ENCODE peak calls at places on chromosomes 3 and 15, in seven cellular contexts. T is aorta, O is dorsolateral prefrontal cortex, Y is fibroblast of lung, U is choroid plexus epithelial cell, B is upper lobe of right lung, X is GM12865. E is an unnamed sample.

GRCh38 chr3:16793321-16793720 is 91.4 kb upstream of the PLCL2 start:
- DNase-seq in Y (no peak), X (no peak), B (no peak), T (no peak), U (no peak), O (no peak), E (no peak)

GRCh38 chr3:74295479-74295878 is 319.0 kb downstream of the CNTN3 start:
- DNase-seq in X (no peak), U (no peak), Y (no peak), O (no peak), B (no peak), T (no peak), E (no peak)

GRCh38 chr3:9226326-9226725 is 23.1 kb downstream of the SRGAP3 start:
- DNase-seq in T (no peak), O (no peak), B (no peak), X (no peak), U (peak), Y (peak), E (peak)

GRCh38 chr3:88141458-88142083 is 8.2 kb upstream of the C3orf38 start:
- DNase-seq in X (no peak), Y (peak), U (peak), B (no peak), O (no peak), T (no peak), E (peak)

GRCh38 chr3:42229942-42230688 is 35.9 kb downstream of the CCK start:
- DNase-seq in B (no peak), U (peak), X (peak), T (no peak), Y (peak), O (no peak), E (no peak)

GRCh38 chr15:93073465-93073952 is 15.5 kb downstream of the RGMA start:
- DNase-seq in U (no peak), Y (no peak), T (no peak), X (no peak), B (peak), O (no peak), E (no peak)

GRCh38 chr3:139710212-139710611 is 32.4 kb upstream of the NMNAT3 start:
- DNase-seq in O (no peak), X (no peak), U (no peak), Y (no peak), T (no peak), B (no peak), E (no peak)

GRCh38 chr3:13022348-13023250 is 50.6 kb downstream of the IQSEC1 start:
- DNase-seq in X (peak), U (peak), O (peak), B (no peak), Y (peak), T (peak), E (peak)

GRCh38 chr3:11636372-11636760 is 7.3 kb downstream of the VGLL4 start:
- DNase-seq in Y (no peak), X (no peak), U (no peak), B (no peak), T (no peak), O (no peak), E (no peak)

GRCh38 chr3:176867681-176868663 is 329.3 kb downstream of the TBL1XR1 start:
- DNase-seq in Y (no peak), U (no peak), X (peak), T (no peak), O (no peak), B (no peak), E (no peak)
- H3K4me3 ChIP-seq in Y (no peak), U (no peak), X (no peak), T (no peak), O (no peak), B (no peak), E (no peak)

GRCh38 chr3:47113669-47114365 is 50.1 kb downstream of the SETD2 start:
- DNase-seq in B (no peak), X (peak), T (no peak), Y (peak), O (no peak), U (peak), E (peak)
- H3K4me3 ChIP-seq in B (no peak), X (no peak), T (no peak), Y (no peak), O (no peak), U (no peak), E (no peak)

GRCh38 chr3:194632211-194632982 is 822 bp downstream of the TMEM44 start:
- DNase-seq in X (no peak), Y (peak), U (peak), B (no peak), T (no peak), O (no peak), E (peak)

GRCh38 chr3:194637066-194637465 is 3.8 kb upstream of the TMEM44 start:
- DNase-seq in O (no peak), T (no peak), Y (no peak), U (no peak), B (no peak), X (no peak), E (no peak)

GRCh38 chr3:194633349-194634004 is at the start of gene TMEM44:
- DNase-seq in U (peak), T (peak), O (no peak), Y (peak), B (peak), X (peak), E (peak)

GRCh38 chr3:194632983-194633348 is 253 bp downstream of the TMEM44 start:
- DNase-seq in O (no peak), X (no peak), U (no peak), T (no peak), Y (no peak), B (peak), E (no peak)

GRCh38 chr3:194631696-194632095 is 1.5 kb downstream of the TMEM44 start:
- DNase-seq in U (no peak), T (no peak), B (no peak), O (no peak), X (no peak), Y (no peak), E (no peak)
- H3K4me3 ChIP-seq in U (no peak), T (no peak), B (no peak), O (no peak), X (no peak), Y (no peak), E (no peak)

GRCh38 chr3:24158756-24159155 is 213.7 kb downstream of the NR1D2 start:
- DNase-seq in O (no peak), T (no peak), U (no peak), Y (no peak), B (no peak), X (no peak), E (no peak)

GRCh38 chr3:24165583-24165982 is 220.5 kb downstream of the NR1D2 start:
- DNase-seq in B (no peak), Y (no peak), U (no peak), T (no peak), O (no peak), X (no peak), E (no peak)

GRCh38 chr3:24160424-24160823 is 215.3 kb downstream of the NR1D2 start:
- DNase-seq in U (peak), X (no peak), O (no peak), B (no peak), T (peak), Y (peak), E (no peak)

GRCh38 chr3:24164967-24165366 is 219.9 kb downstream of the NR1D2 start:
- DNase-seq in O (no peak), X (no peak), Y (no peak), U (no peak), T (no peak), B (no peak), E (no peak)

GRCh38 chr3:24161841-24162240 is 216.8 kb downstream of the NR1D2 start:
- DNase-seq in B (no peak), Y (no peak), X (no peak), O (no peak), T (no peak), U (peak), E (no peak)
- H3K4me3 ChIP-seq in B (no peak), Y (peak), X (no peak), O (no peak), T (no peak), U (no peak), E (no peak)

E was measured in skeletal muscle cell.